ENCODE peak calls at places on chromosome 1, in ten cellular contexts. O, W, L, S, P, K, M, H, D and F are unnamed samples.

GRCh38 chr1:31787261-31787660 is 23.1 kb upstream of the ADGRB2 start:
- DNase-seq in O (no peak), W (peak), L (no peak), S (no peak), P (peak), K (peak), M (no peak), H (no peak), D (no peak), F (no peak)

GRCh38 chr1:177490786-177491185 is 320.0 kb downstream of the BRINP2 start:
- DNase-seq in O (no peak), W (no peak), L (no peak), S (peak), P (no peak), K (no peak), M (no peak), H (no peak), D (no peak), F (no peak)

GRCh38 chr1:154567386-154568164 is at the start of gene CHRNB2:
- DNase-seq in O (peak), W (peak), L (peak), S (peak), P (peak), K (peak), M (peak), H (no peak), D (peak), F (peak)

GRCh38 chr1:9410737-9411297 is 118.1 kb downstream of the SPSB1 start:
- DNase-seq in O (no peak), W (no peak), L (no peak), S (peak), P (no peak), K (no peak), M (peak), H (no peak), D (no peak), F (no peak)

GRCh38 chr1:160209041-160209655 is 4.0 kb downstream of the PEA15 start:
- DNase-seq in O (no peak), W (no peak), L (no peak), S (no peak), P (peak), K (no peak), M (peak), H (no peak), D (no peak), F (no peak)

GRCh38 chr1:161196521-161197451 is 2.1 kb downstream of the ADAMTS4 start:
- DNase-seq in O (peak), W (no peak), L (peak), S (peak), P (peak), K (peak), M (peak), H (peak), D (no peak), F (no peak)

GRCh38 chr1:226903819-226904710 is 33.6 kb downstream of the PSEN2 start:
- DNase-seq in O (no peak), W (no peak), L (no peak), S (no peak), P (no peak), K (peak), M (peak), H (peak), D (no peak), F (no peak)

GRCh38 chr1:228161866-228162265 is 3.7 kb upstream of the IBA57 start:
- DNase-seq in O (no peak), W (peak), L (no peak), S (no peak), P (peak), K (no peak), M (no peak), H (no peak), D (no peak), F (no peak)

GRCh38 chr1:156281281-156282142 is 1.1 kb downstream of the SMG5 start:
- DNase-seq in O (peak), W (no peak), L (peak), S (peak), P (no peak), K (no peak), M (peak), H (no peak), D (peak), F (no peak)

GRCh38 chr1:224544276-224544675 is 71.8 kb upstream of the CNIH3 start:
- DNase-seq in O (no peak), W (no peak), L (no peak), S (no peak), P (no peak), K (no peak), M (no peak), H (no peak), D (no peak), F (no peak)
- H3K27ac ChIP-seq in O (no peak), W (no peak), L (no peak), S (no peak), P (no peak), K (no peak), M (peak), H (no peak), D (no peak), F (no peak)

GRCh38 chr1:95467036-95467435 is 233.0 kb downstream of the RWDD3 start:
- DNase-seq in O (no peak), W (no peak), L (no peak), S (peak), P (no peak), K (no peak), M (peak), H (no peak), D (no peak), F (no peak)
- TF ChIP-seq CTCF in O (no peak), W (no peak), L (peak), S (no peak), P (peak), K (no peak), M (no peak), H (peak), D (no peak), F (no peak)

GRCh38 chr1:202163281-202164270 is 3.2 kb upstream of the PTPN7 start:
- DNase-seq in O (no peak), W (no peak), L (no peak), S (no peak), P (no peak), K (no peak), M (no peak), H (no peak), D (no peak), F (no peak)

GRCh38 chr1:202160377-202160940 is at the start of gene PTPN7:
- DNase-seq in O (no peak), W (peak), L (no peak), S (no peak), P (no peak), K (no peak), M (no peak), H (no peak), D (peak), F (no peak)

GRCh38 chr1:202161151-202162048 is 998 bp upstream of the PTPN7 start:
- DNase-seq in O (no peak), W (no peak), L (no peak), S (no peak), P (peak), K (no peak), M (no peak), H (no peak), D (peak), F (no peak)

GRCh38 chr1:202162418-202163280 is 2.2 kb upstream of the PTPN7 start:
- DNase-seq in O (no peak), W (no peak), L (no peak), S (no peak), P (no peak), K (no peak), M (no peak), H (no peak), D (peak), F (no peak)

GRCh38 chr1:202162049-202162417 is 1.6 kb upstream of the PTPN7 start:
- DNase-seq in O (no peak), W (no peak), L (no peak), S (no peak), P (no peak), K (no peak), M (no peak), H (no peak), D (peak), F (no peak)
- H3K27ac ChIP-seq in O (no peak), W (peak), L (no peak), S (no peak), P (no peak), K (no peak), M (no peak), H (no peak), D (peak), F (no peak)

GRCh38 chr1:23529146-23530088 is 1.6 kb downstream of the E2F2 start:
- DNase-seq in O (no peak), W (no peak), L (no peak), S (no peak), P (no peak), K (no peak), M (no peak), H (no peak), D (peak), F (no peak)

GRCh38 chr1:23533288-23534130 is 2.5 kb upstream of the E2F2 start:
- DNase-seq in O (no peak), W (no peak), L (no peak), S (no peak), P (no peak), K (no peak), M (no peak), H (no peak), D (no peak), F (no peak)

GRCh38 chr1:23531695-23532094 is 662 bp upstream of the E2F2 start:
- DNase-seq in O (no peak), W (no peak), L (no peak), S (no peak), P (no peak), K (no peak), M (no peak), H (no peak), D (no peak), F (no peak)

GRCh38 chr1:23530089-23530749 is 814 bp downstream of the E2F2 start:
- DNase-seq in O (no peak), W (no peak), L (peak), S (no peak), P (no peak), K (no peak), M (no peak), H (no peak), D (peak), F (no peak)

DNA sequence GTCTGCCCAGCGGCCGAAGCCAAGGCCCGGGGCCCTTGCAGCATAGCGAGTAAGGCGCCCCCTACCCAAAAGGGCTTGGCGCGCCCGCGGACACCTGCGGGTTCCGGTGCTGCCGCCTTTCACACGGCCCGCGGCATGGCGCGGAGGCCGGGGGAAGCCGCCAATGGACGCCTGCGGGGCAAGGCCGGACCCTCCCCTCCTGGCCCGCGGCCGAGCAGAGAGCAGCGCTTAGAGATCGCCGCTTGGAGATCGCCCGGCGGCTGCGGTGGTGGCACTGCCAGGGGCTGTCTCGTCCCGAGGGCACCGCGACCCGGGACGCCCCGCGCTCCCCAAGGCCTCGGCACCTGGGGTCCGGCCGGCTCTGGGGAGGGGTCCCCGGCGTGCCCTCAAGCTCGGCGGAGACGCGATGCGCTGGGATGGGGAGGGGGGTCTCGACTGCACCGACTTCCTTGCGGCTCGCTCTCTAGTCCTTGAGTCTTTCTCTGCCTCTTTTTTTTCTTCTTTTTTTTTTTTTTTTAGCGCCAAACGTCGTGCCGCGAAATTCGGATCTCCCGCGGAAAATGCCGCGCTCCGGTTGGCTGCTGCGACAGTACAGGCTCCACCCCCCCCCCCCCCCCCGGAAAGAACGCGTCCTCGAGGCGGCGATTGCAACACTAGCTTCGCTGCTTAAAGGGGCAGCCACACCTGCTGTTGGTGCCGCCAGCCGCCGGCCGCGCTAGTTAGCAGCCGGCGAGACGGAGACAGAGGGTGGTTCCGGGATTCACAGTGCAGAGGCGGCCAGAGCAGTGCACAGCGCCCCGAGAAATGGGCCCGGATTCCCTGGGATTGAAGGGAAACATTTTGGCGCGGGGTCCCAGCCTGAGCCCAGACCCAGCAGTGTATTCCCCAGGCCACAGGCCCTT is at the start of gene E2F2:
- DNase-seq in O (peak), W (peak), L (peak), S (peak), P (peak), K (peak), M (peak), H (peak), D (peak), F (peak)
- TF ChIP-seq CTCF in O (no peak), W (peak), L (no peak), S (peak), P (peak), K (no peak), M (peak), H (no peak), D (peak), F (peak)